ENCODE peak calls at places on chromosomes 6 and 20, in eight cellular contexts. F, I, P, J, N, D, V and H are unnamed samples.
A peak's percentile ranks its signal among the peaks of the same experiment; 100 is the strongest.

GRCh38 chr6:99618649-99619408 is 12.2 kb downstream of the PRDM13 start:
- DNase-seq in F (no peak), I (no peak), P (no peak), J (no peak), N (no peak), D (no peak), V (no peak), H (no peak)

GRCh38 chr6:127914240-127914639 is 13.4 kb upstream of the THEMIS start:
- DNase-seq in F (no peak), I (no peak), P (no peak), J (no peak), N (no peak), D (no peak), V (no peak), H (no peak)

GRCh38 chr6:81786159-81786558 is 33.7 kb upstream of the TENT5A start:
- DNase-seq in F (no peak), I (no peak), P (no peak), J (no peak), N (no peak), D (no peak), V (no peak), H (no peak)

GRCh38 chr6:166104107-166104506 is 63.5 kb downstream of the TBXT start:
- DNase-seq in F (no peak), I (peak; percentile 9), P (no peak), J (no peak), N (no peak), D (no peak), V (no peak), H (no peak)

GRCh38 chr20:46243707-46244628 is 64.3 kb downstream of the CDH22 start:
- DNase-seq in F (no peak), I (no peak), P (no peak), J (no peak), N (no peak), D (no peak), V (no peak), H (no peak)

GRCh38 chr6:47414517-47415167 is 62.9 kb upstream of the CD2AP start:
- DNase-seq in F (no peak), I (peak; percentile 61), P (no peak), J (peak; percentile 60), N (no peak), D (no peak), V (no peak), H (peak; percentile 42)

GRCh38 chr6:9646346-9647042 is 768.4 kb downstream of the TFAP2A start:
- DNase-seq in F (no peak), I (peak; percentile 1), P (no peak), J (no peak), N (no peak), D (no peak), V (no peak), H (no peak)

GRCh38 chr6:3561745-3562144 is 104.9 kb upstream of the SLC22A23 start:
- DNase-seq in F (no peak), I (peak; percentile 23), P (peak; percentile 11), J (peak; percentile 6), N (no peak), D (no peak), V (no peak), H (no peak)

GRCh38 chr6:35487653-35488516 is 9.0 kb downstream of the TEAD3 start:
- DNase-seq in F (no peak), I (peak; percentile 55), P (no peak), J (no peak), N (no peak), D (peak; percentile 84), V (no peak), H (peak; percentile 86)

GRCh38 chr20:44886828-44887227 is 1.3 kb downstream of the YWHAB start:
- DNase-seq in F (no peak), I (no peak), P (no peak), J (peak; percentile 8), N (no peak), D (no peak), V (no peak), H (no peak)

GRCh38 chr20:31684153-31685003 is 38.3 kb downstream of the BCL2L1 start:
- DNase-seq in F (no peak), I (no peak), P (no peak), J (peak; percentile 95), N (no peak), D (no peak), V (no peak), H (no peak)
- H3K4me3 ChIP-seq in F (peak overlapping the region; percentile 7), I (no peak overlapping the region), P (no peak overlapping the region), J (peak overlapping the region; percentile 49), N (no peak overlapping the region), D (no peak overlapping the region), V (no peak overlapping the region), H (no peak overlapping the region)

GRCh38 chr6:138592698-138593097 is 93.4 kb upstream of the NHSL1 start:
- DNase-seq in F (no peak), I (no peak), P (no peak), J (peak; percentile 66), N (no peak), D (no peak), V (no peak), H (no peak)

GRCh38 chr6:138596126-138596525 is 96.8 kb upstream of the NHSL1 start:
- DNase-seq in F (no peak), I (peak; percentile 30), P (no peak), J (no peak), N (no peak), D (no peak), V (no peak), H (no peak)

GRCh38 chr6:138593100-138593877 is 94.0 kb upstream of the NHSL1 start:
- DNase-seq in F (no peak), I (peak; percentile 98), P (no peak), J (peak; percentile 10), N (no peak), D (peak; percentile 60), V (no peak), H (peak; percentile 11)

GRCh38 chr6:138594749-138595148 is 95.5 kb upstream of the NHSL1 start:
- DNase-seq in F (no peak), I (no peak), P (no peak), J (no peak), N (no peak), D (no peak), V (no peak), H (no peak)

GRCh38 chr6:138594042-138594636 is 94.8 kb upstream of the NHSL1 start:
- DNase-seq in F (no peak), I (no peak), P (no peak), J (no peak), N (no peak), D (no peak), V (no peak), H (no peak)
- H3K27ac ChIP-seq in F (no peak overlapping the region), I (peak overlapping the region; percentile 94), P (no peak overlapping the region), J (no peak overlapping the region), N (no peak overlapping the region), D (no peak overlapping the region), V (no peak overlapping the region), H (no peak overlapping the region)

GRCh38 chr6:150068173-150068785 is 642 bp downstream of the ULBP3 start:
- DNase-seq in F (no peak), I (no peak), P (no peak), J (peak; percentile 11), N (no peak), D (no peak), V (no peak), H (no peak)

GRCh38 chr6:150072201-150072600 is 3.3 kb upstream of the ULBP3 start:
- DNase-seq in F (no peak), I (peak; percentile 10), P (no peak), J (peak; percentile 11), N (no peak), D (peak; percentile 93), V (peak; percentile 94), H (peak; percentile 56)

GRCh38 chr6:150068786-150069648 is at the start of gene ULBP3:
- DNase-seq in F (peak; percentile 49), I (peak; percentile 91), P (peak; percentile 67), J (peak; percentile 75), N (peak; percentile 58), D (peak; percentile 94), V (peak; percentile 96), H (peak; percentile 88)

GRCh38 chr6:150070236-150070860 is 1.4 kb upstream of the ULBP3 start:
- DNase-seq in F (no peak), I (no peak), P (no peak), J (no peak), N (no peak), D (no peak), V (no peak), H (no peak)

DNA sequence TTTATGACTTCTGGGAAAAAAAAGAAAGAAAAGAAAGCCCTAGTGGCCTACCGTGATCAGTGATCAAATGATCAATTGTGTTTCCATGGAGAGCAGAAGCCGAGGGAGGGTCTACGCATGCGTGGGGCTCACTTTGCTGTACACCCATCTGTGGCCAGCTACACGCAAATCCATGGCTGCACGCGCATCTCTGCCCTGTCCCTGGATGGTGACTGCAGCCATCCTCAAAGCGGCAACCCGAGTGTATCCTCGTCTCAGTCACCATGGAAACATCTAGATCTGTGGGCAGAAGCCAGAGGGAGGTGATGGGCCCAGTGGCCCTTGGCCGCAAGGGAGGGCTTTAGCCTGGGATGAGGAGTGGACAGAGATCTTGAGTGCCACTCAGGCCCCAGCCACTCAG is 786 bp upstream of the ULBP3 start:
- DNase-seq in F (no peak), I (peak; percentile 21), P (no peak), J (no peak), N (peak; percentile 61), D (peak; percentile 29), V (no peak), H (no peak)
- H3K4me3 ChIP-seq in F (no peak overlapping the region), I (no peak overlapping the region), P (no peak overlapping the region), J (no peak overlapping the region), N (peak overlapping the region; percentile 73), D (peak overlapping the region; percentile 53), V (no peak overlapping the region), H (peak overlapping the region; percentile 60)

GRCh38 chr20:63129376-63129965 is 86.5 kb downstream of the YTHDF1 start:
- DNase-seq in F (no peak), I (no peak), P (no peak), J (no peak), N (no peak), D (no peak), V (peak; percentile 29), H (no peak)

GRCh38 chr20:63128956-63129355 is 87.0 kb downstream of the YTHDF1 start:
- DNase-seq in F (no peak), I (no peak), P (no peak), J (no peak), N (peak; percentile 10), D (no peak), V (peak; percentile 51), H (no peak)

GRCh38 chr20:63126876-63127699 is 88.8 kb downstream of the YTHDF1 start:
- DNase-seq in F (no peak), I (no peak), P (no peak), J (no peak), N (peak; percentile 14), D (no peak), V (peak; percentile 36), H (no peak)

GRCh38 chr20:63128367-63128766 is 87.6 kb downstream of the YTHDF1 start:
- DNase-seq in F (no peak), I (no peak), P (no peak), J (no peak), N (peak; percentile 21), D (no peak), V (peak; percentile 53), H (no peak)

DNA sequence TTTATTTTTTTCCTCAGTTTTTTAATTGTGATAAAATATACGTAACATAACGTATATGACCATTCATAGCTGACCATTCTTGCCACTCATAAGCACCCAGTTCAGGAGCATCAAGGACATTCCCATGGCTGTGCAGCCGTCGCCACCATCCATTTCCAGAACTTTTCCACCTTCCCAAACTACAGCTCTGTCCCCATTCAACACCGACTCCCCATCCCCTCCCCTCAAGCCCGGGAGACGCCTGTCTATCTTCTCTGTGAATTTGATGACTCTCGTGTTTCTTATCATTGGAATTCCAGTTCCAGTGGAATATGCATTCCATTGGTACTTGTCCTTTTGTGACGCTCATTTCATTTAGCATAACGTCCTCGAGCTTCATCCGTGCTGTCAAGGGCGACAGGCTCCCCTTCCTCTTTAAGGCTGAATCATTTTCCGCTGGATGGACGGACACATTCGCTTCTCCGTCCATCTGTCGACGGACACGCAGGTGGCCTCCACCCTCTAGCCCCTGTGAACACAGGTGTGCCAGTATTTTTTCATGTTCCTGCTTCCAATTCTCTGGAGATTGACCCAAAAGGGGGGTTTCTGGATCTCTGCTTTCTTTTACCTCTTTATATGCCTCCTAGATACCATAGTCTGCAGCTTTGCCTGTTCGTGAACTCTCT is 88.1 kb downstream of the YTHDF1 start:
- DNase-seq in F (no peak), I (no peak), P (no peak), J (no peak), N (no peak), D (no peak), V (no peak), H (no peak)
- H3K27ac ChIP-seq in F (no peak overlapping the region), I (no peak overlapping the region), P (no peak overlapping the region), J (no peak overlapping the region), N (no peak overlapping the region), D (no peak overlapping the region), V (no peak overlapping the region), H (no peak overlapping the region)